ENCODE peak calls at places on chromosome 12, in six cellular contexts. V, E, W, N, B and H are unnamed samples.

GRCh38 chr12:114864688-114865685 is 181.0 kb upstream of the TBX3 start:
- DNase-seq in V (no peak), E (no peak), W (no peak), N (no peak), B (no peak), H (no peak)

GRCh38 chr12:19203013-19203412 is 73.5 kb downstream of the PLEKHA5 start:
- DNase-seq in V (no peak), E (no peak), W (no peak), N (no peak), B (no peak), H (no peak)

GRCh38 chr12:105235299-105235746 is 651 bp downstream of the APPL2 start:
- DNase-seq in V (no peak), E (no peak), W (no peak), N (no peak), B (no peak), H (no peak)

GRCh38 chr12:7695159-7695930 is at the start of gene GDF3:
- DNase-seq in V (peak; percentile 26), E (no peak), W (no peak), N (no peak), B (no peak), H (no peak)

GRCh38 chr12:94779520-94779919 is 129.2 kb upstream of the TMCC3 start:
- DNase-seq in V (no peak), E (no peak), W (no peak), N (no peak), B (no peak), H (no peak)

GRCh38 chr12:11580125-11580751 is 69.2 kb upstream of the ETV6 start:
- DNase-seq in V (peak; percentile 89), E (peak; percentile 74), W (no peak), N (peak; percentile 38), B (no peak), H (no peak)

GRCh38 chr12:103688659-103689058 is 101.6 kb downstream of the STAB2 start:
- DNase-seq in V (no peak), E (no peak), W (no peak), N (no peak), B (no peak), H (no peak)

GRCh38 chr12:94545937-94546771 is 86.5 kb upstream of the CEP83 start:
- DNase-seq in V (peak; percentile 40), E (peak; percentile 75), W (no peak), N (peak; percentile 48), B (no peak), H (peak; percentile 53)

GRCh38 chr12:123363385-123363742 is 1.3 kb downstream of the SBNO1 start:
- DNase-seq in V (no peak), E (no peak), W (no peak), N (no peak), B (no peak), H (no peak)

GRCh38 chr12:107319536-107320030 is 226.2 kb upstream of the CRY1 start:
- DNase-seq in V (peak; percentile 45), E (no peak), W (no peak), N (no peak), B (no peak), H (no peak)

GRCh38 chr12:71661977-71662522 is 1.6 kb downstream of the ZFC3H1 start:
- DNase-seq in V (no peak), E (no peak), W (no peak), N (no peak), B (no peak), H (no peak)

GRCh38 chr12:71665109-71665476 is 992 bp downstream of the THAP2 start:
- DNase-seq in V (no peak), E (no peak), W (no peak), N (no peak), B (no peak), H (no peak)

GRCh38 chr12:71664411-71665108 is 459 bp downstream of the THAP2 start:
- DNase-seq in V (no peak), E (no peak), W (no peak), N (no peak), B (no peak), H (no peak)

GRCh38 chr12:71663561-71664410 is at the start of the genes THAP2 and ZFC3H1:
- DNase-seq in V (peak; percentile 99), E (peak; percentile 99), W (peak; percentile 95), N (peak; percentile 91), B (peak; percentile 89), H (peak; percentile 93)

DNA sequence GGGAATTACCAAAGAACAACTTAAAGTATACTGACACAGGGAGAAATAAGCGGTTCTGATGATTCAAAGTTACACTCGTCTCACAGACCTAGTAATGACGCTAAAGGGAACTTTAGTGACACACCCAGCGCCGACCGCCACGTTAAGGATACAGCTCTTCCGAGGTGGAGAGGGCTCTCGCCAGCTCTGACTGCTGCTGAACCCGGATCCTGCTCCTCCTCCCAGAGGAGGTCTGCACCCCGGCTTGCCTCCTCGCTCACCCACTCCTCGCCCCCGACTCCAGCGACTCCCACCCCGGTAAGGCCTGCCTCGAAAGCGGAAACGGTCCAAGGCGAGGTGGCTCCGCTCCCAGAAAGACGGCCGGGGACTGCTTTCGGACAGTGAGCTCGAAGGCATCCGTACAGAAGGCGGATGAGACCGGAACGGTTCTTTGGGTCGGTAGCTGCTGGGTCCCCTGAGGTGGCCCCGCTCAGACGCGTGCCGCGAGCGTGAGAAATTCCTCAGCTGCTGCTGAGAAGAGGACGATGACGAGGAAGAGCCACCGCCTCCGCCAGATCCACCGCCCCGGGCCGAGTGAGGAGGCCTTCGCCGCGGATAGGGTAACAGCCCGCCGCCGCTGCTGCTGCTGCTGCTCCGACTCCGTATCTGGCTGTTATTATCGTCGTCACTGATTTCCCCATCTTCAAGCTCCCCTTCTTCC is 637 bp downstream of the ZFC3H1 start:
- DNase-seq in V (peak; percentile 68), E (peak; percentile 58), W (peak; percentile 89), N (peak; percentile 74), B (peak; percentile 65), H (peak; percentile 48)
- H3K4me1 ChIP-seq in V (peaks cover 13% of the 10 kb centered on the region), E (peaks cover 18% of the 10 kb centered on the region), W (peaks cover 11% of the 10 kb centered on the region), N (peaks cover 4% of the 10 kb centered on the region), B (peaks cover 27% of the 10 kb centered on the region), H (peaks cover 2% of the 10 kb centered on the region)

GRCh38 chr12:54220092-54220557 is 31.3 kb upstream of the SMUG1 start:
- DNase-seq in V (peak; percentile 88), E (peak; percentile 81), W (no peak), N (peak; percentile 86), B (peak; percentile 63), H (peak; percentile 74)
- TF ChIP-seq CTCF in V (peak; percentile 80), E (peak; percentile 81), W (peak; percentile 64), N (peak; percentile 86), B (peak; percentile 73), H (peak; percentile 91)

GRCh38 chr12:117068492-117068891 is 30.7 kb downstream of the TESC start:
- DNase-seq in V (no peak), E (no peak), W (peak; percentile 17), N (no peak), B (no peak), H (no peak)

GRCh38 chr12:117069126-117069788 is 30.0 kb downstream of the TESC start:
- DNase-seq in V (no peak), E (no peak), W (peak; percentile 27), N (no peak), B (no peak), H (no peak)

GRCh38 chr12:117071009-117071408 is 28.2 kb downstream of the TESC start:
- DNase-seq in V (no peak), E (no peak), W (no peak), N (no peak), B (no peak), H (no peak)

GRCh38 chr12:117072106-117072505 is 27.1 kb downstream of the TESC start:
- DNase-seq in V (no peak), E (no peak), W (peak; percentile 15), N (no peak), B (no peak), H (no peak)

DNA sequence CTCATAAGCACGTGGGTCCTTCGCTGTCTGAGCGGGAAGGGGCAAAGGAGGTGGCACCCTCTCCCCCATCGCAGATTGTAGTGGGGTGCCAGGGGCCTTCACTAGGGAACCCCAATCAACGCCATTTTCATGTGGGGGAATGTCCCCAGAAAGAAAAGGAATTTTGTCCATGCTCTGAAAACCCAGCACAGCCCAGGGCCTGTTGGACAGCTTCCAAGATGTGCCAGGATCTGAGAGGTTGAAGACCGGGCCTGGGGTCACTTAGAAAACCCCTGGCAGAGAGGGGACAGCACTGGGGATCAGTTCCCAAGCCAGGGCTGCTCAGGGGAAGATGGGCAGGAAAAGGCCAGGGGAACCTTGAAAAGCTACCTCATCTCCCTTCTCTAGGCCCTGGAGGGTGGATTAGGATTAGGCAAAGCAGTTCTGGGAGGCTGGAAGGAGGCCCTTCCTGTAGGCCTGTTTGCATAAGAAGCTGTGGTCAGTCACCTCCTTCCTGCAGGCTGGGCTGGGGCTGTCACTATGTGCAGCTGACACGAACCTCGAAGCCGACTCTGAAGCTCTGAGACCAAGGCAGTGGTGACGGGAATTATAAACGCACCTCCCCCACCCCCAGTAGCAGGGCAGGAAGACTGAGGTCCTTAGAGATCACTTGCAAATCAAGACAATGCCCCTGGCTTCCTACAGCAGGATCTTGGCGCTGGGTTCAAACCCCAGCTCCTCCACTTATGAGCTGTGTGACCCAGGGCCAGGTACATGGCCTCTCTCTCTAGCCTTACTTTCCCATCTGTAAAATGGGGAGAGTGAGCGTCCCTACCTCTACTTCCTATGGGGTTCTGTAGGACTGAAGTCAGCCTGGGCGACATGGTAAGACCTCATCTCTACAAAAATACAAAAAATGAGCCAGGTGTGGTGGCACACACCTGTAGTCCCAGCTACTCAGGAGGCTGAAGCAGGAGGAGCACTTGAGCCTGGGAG is 29.0 kb downstream of the TESC start:
- DNase-seq in V (no peak), E (no peak), W (peak; percentile 82), N (no peak), B (no peak), H (no peak)
- H3K4me1 ChIP-seq in V (no peaks in the 10 kb centered on the region), E (no peaks in the 10 kb centered on the region), W (no peaks in the 10 kb centered on the region), N (peaks cover 5% of the 10 kb centered on the region), B (no peaks in the 10 kb centered on the region), H (peaks cover 4% of the 10 kb centered on the region)

GRCh38 chr12:119204716-119205285 is 26.1 kb downstream of the HSPB8 start:
- DNase-seq in V (no peak), E (no peak), W (no peak), N (no peak), B (no peak), H (no peak)

GRCh38 chr12:119207161-119207560 is 28.4 kb downstream of the HSPB8 start:
- DNase-seq in V (no peak), E (no peak), W (no peak), N (no peak), B (no peak), H (no peak)

GRCh38 chr12:119204137-119204536 is 25.4 kb downstream of the HSPB8 start:
- DNase-seq in V (no peak), E (no peak), W (no peak), N (no peak), B (no peak), H (no peak)

GRCh38 chr12:119208626-119209061 is 29.9 kb downstream of the HSPB8 start:
- DNase-seq in V (no peak), E (peak; percentile 74), W (no peak), N (no peak), B (peak; percentile 85), H (peak; percentile 17)

DNA sequence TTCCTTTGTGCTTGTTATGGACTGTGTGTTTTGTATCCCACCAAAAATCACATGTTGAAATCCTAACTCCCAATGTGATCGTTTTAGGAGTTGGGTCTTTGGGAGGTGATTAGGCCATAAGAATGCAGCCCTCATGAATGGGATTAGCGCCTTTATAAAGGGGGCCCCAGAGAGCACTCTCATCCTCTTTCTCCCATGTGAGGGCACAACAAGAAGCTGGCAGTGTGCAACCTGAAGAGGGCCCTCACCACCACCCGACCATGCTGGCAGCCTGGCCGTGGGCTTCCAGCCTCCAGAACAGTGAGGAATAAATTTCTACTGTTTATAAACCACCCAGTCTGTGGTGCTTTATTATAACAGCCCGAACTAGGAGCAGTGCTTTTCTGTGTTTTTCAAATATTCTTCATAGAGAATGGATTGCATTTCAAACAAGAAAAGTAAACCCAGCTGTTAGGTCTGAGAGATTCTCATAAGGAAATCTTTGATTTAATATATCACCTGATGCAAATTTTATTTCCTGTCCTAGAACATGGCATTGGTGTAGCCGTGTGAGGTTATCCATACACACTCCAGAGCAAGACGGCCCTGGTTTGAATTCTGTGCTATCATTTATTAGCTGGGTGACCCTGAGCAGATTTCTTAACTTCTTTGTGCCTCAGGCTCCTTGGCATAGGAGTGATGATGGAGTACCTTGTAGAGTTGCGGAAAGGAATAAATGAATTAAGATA is 27.8 kb downstream of the HSPB8 start:
- DNase-seq in V (no peak), E (no peak), W (no peak), N (no peak), B (no peak), H (no peak)
- TF ChIP-seq CTCF in V (no peak), E (no peak), W (no peak), N (no peak), B (no peak), H (no peak)